ENCODE peak calls at places on chromosomes 11 and 22, in five cellular contexts. One of them, this sample, is unnamed.

GRCh38 chr11:93054881-93055280 is 85.4 kb downstream of the MTNR1B start:
- DNase-seq in neuronal stem cell: no peak
- DNase-seq in H9: no peak
- DNase-seq in mesenchymal stem cell: peak; percentile 93
- DNase-seq in trophoblast cell: peak; percentile 72
- DNase-seq in this sample: no peak

GRCh38 chr11:43920598-43921419 is 21.6 kb upstream of the C11orf96 start:
- DNase-seq in neuronal stem cell: no peak
- DNase-seq in H9: no peak
- DNase-seq in mesenchymal stem cell: peak; percentile 100
- DNase-seq in trophoblast cell: peak; percentile 98
- DNase-seq in this sample: peak; percentile 62

GRCh38 chr22:42581762-42582716 is 28.3 kb downstream of the SERHL2 start:
- DNase-seq in neuronal stem cell: peak; percentile 64
- DNase-seq in H9: peak; percentile 75
- DNase-seq in mesenchymal stem cell: peak; percentile 73
- DNase-seq in trophoblast cell: peak; percentile 61
- DNase-seq in this sample: peak; percentile 77

GRCh38 chr22:29979645-29980303 is 96.8 kb downstream of the MTMR3 start:
- DNase-seq in neuronal stem cell: no peak
- DNase-seq in H9: no peak
- DNase-seq in mesenchymal stem cell: no peak
- DNase-seq in trophoblast cell: no peak
- DNase-seq in this sample: no peak

GRCh38 chr11:78699606-78700005 is 124.9 kb upstream of the NARS2 start:
- DNase-seq in neuronal stem cell: peak; percentile 21
- DNase-seq in H9: no peak
- DNase-seq in mesenchymal stem cell: no peak
- DNase-seq in trophoblast cell: no peak
- DNase-seq in this sample: no peak

GRCh38 chr11:108453207-108453835 is 14.0 kb downstream of the C11orf65 start:
- DNase-seq in neuronal stem cell: no peak
- DNase-seq in H9: no peak
- DNase-seq in mesenchymal stem cell: no peak
- DNase-seq in trophoblast cell: no peak
- DNase-seq in this sample: no peak

GRCh38 chr11:130520231-130520630 is 71.8 kb downstream of the ADAMTS15 start:
- DNase-seq in neuronal stem cell: no peak
- DNase-seq in H9: no peak
- DNase-seq in mesenchymal stem cell: no peak
- DNase-seq in trophoblast cell: no peak
- DNase-seq in this sample: no peak

GRCh38 chr11:27358306-27358705 is 4.7 kb downstream of the CCDC34 start:
- DNase-seq in neuronal stem cell: no peak
- DNase-seq in H9: no peak
- DNase-seq in mesenchymal stem cell: peak; percentile 41
- DNase-seq in trophoblast cell: peak; percentile 78
- DNase-seq in this sample: no peak

GRCh38 chr22:36321797-36322601 is 65.8 kb downstream of the MYH9 start:
- DNase-seq in neuronal stem cell: no peak
- DNase-seq in H9: no peak
- DNase-seq in mesenchymal stem cell: no peak
- DNase-seq in trophoblast cell: no peak
- DNase-seq in this sample: no peak

GRCh38 chr11:117107701-117108590 is 9.7 kb upstream of the SIK3 start:
- DNase-seq in neuronal stem cell: no peak
- DNase-seq in H9: no peak
- DNase-seq in mesenchymal stem cell: peak; percentile 30
- DNase-seq in trophoblast cell: peak; percentile 50
- DNase-seq in this sample: no peak

GRCh38 chr11:76803023-76803422 is 19.9 kb downstream of the TSKU start:
- DNase-seq in neuronal stem cell: no peak
- DNase-seq in H9: no peak
- DNase-seq in mesenchymal stem cell: peak; percentile 86
- DNase-seq in trophoblast cell: peak; percentile 53
- DNase-seq in this sample: no peak

GRCh38 chr22:27996981-27997380 is 77.9 kb upstream of the PITPNB start:
- DNase-seq in neuronal stem cell: no peak
- DNase-seq in H9: no peak
- DNase-seq in mesenchymal stem cell: no peak
- DNase-seq in trophoblast cell: no peak
- DNase-seq in this sample: no peak

GRCh38 chr11:359181-359714 is 10.1 kb upstream of the B4GALNT4 start:
- DNase-seq in neuronal stem cell: no peak
- DNase-seq in H9: no peak
- DNase-seq in mesenchymal stem cell: no peak
- DNase-seq in trophoblast cell: peak; percentile 71
- DNase-seq in this sample: no peak

GRCh38 chr11:356610-357009 is 12.7 kb upstream of the B4GALNT4 start:
- DNase-seq in neuronal stem cell: no peak
- DNase-seq in H9: no peak
- DNase-seq in mesenchymal stem cell: no peak
- DNase-seq in trophoblast cell: no peak
- DNase-seq in this sample: no peak

GRCh38 chr11:355581-356458 is 13.5 kb upstream of the B4GALNT4 start:
- DNase-seq in neuronal stem cell: peak; percentile 93
- DNase-seq in H9: peak; percentile 88
- DNase-seq in mesenchymal stem cell: peak; percentile 97
- DNase-seq in trophoblast cell: peak; percentile 95
- DNase-seq in this sample: peak; percentile 98

GRCh38 chr11:358129-358805 is 11.0 kb upstream of the B4GALNT4 start:
- DNase-seq in neuronal stem cell: no peak
- DNase-seq in H9: peak; percentile 31
- DNase-seq in mesenchymal stem cell: no peak
- DNase-seq in trophoblast cell: no peak
- DNase-seq in this sample: no peak

GRCh38 chr11:357582-357981 is 11.7 kb upstream of the B4GALNT4 start:
- DNase-seq in neuronal stem cell: no peak
- DNase-seq in H9: no peak
- DNase-seq in mesenchymal stem cell: no peak
- DNase-seq in trophoblast cell: no peak
- DNase-seq in this sample: no peak
- H2BK5ac ChIP-seq in neuronal stem cell: no peak overlapping the region
- H2BK5ac ChIP-seq in H9: no peak overlapping the region
- H2BK5ac ChIP-seq in mesenchymal stem cell: no peak overlapping the region
- H2BK5ac ChIP-seq in trophoblast cell: no peak overlapping the region
- H2BK5ac ChIP-seq in this sample: no peak overlapping the region

GRCh38 chr22:46612904-46613605 is 7.1 kb upstream of the GRAMD4 start:
- DNase-seq in neuronal stem cell: no peak
- DNase-seq in H9: no peak
- DNase-seq in mesenchymal stem cell: peak; percentile 29
- DNase-seq in trophoblast cell: no peak
- DNase-seq in this sample: no peak
- H2BK5ac ChIP-seq in neuronal stem cell: peak overlapping the region; percentile 24
- H2BK5ac ChIP-seq in H9: no peak overlapping the region
- H2BK5ac ChIP-seq in mesenchymal stem cell: no peak overlapping the region
- H2BK5ac ChIP-seq in trophoblast cell: no peak overlapping the region
- H2BK5ac ChIP-seq in this sample: no peak overlapping the region

GRCh38 chr11:46506486-46506808 is 87.4 kb downstream of the AMBRA1 start:
- DNase-seq in neuronal stem cell: no peak
- DNase-seq in H9: no peak
- DNase-seq in mesenchymal stem cell: no peak
- DNase-seq in trophoblast cell: no peak
- DNase-seq in this sample: no peak

GRCh38 chr11:46504817-46505613 is 88.8 kb downstream of the AMBRA1 start:
- DNase-seq in neuronal stem cell: no peak
- DNase-seq in H9: no peak
- DNase-seq in mesenchymal stem cell: peak; percentile 80
- DNase-seq in trophoblast cell: no peak
- DNase-seq in this sample: no peak

GRCh38 chr11:46508360-46508759 is 85.5 kb downstream of the AMBRA1 start:
- DNase-seq in neuronal stem cell: no peak
- DNase-seq in H9: no peak
- DNase-seq in mesenchymal stem cell: no peak
- DNase-seq in trophoblast cell: no peak
- DNase-seq in this sample: peak; percentile 42

GRCh38 chr11:46511352-46511751 is 82.5 kb downstream of the AMBRA1 start:
- DNase-seq in neuronal stem cell: no peak
- DNase-seq in H9: no peak
- DNase-seq in mesenchymal stem cell: no peak
- DNase-seq in trophoblast cell: no peak
- DNase-seq in this sample: no peak

GRCh38 chr11:46505741-46506485 is 87.9 kb downstream of the AMBRA1 start:
- DNase-seq in neuronal stem cell: no peak
- DNase-seq in H9: no peak
- DNase-seq in mesenchymal stem cell: peak; percentile 17
- DNase-seq in trophoblast cell: no peak
- DNase-seq in this sample: no peak
- H2BK5ac ChIP-seq in neuronal stem cell: no peak overlapping the region
- H2BK5ac ChIP-seq in H9: no peak overlapping the region
- H2BK5ac ChIP-seq in mesenchymal stem cell: no peak overlapping the region
- H2BK5ac ChIP-seq in trophoblast cell: no peak overlapping the region
- H2BK5ac ChIP-seq in this sample: no peak overlapping the region

DNA sequence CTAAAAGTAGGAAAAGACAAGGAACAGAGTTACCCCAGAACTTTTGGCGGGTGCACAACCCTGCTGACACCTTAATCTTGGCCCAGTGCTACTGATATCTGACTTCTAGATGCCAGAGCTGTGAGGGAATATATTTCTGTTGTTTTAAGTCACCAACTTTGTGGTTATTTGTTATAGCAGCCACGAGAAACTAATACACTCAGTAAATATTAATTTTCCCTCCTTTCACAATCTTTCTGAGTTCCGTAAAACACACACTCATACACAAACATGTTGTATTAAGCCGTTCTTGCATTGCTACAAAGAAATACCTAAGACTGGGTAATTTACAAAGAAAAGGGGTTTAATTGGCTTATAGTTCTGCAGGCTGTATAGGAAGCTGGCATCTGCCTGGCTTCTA is 16.1 kb upstream of the ZDHHC13 start:
- DNase-seq in neuronal stem cell: no peak
- DNase-seq in H9: no peak
- DNase-seq in mesenchymal stem cell: no peak
- DNase-seq in trophoblast cell: no peak
- DNase-seq in this sample: no peak
- H2BK5ac ChIP-seq in neuronal stem cell: no peak overlapping the region
- H2BK5ac ChIP-seq in H9: no peak overlapping the region
- H2BK5ac ChIP-seq in mesenchymal stem cell: no peak overlapping the region
- H2BK5ac ChIP-seq in trophoblast cell: no peak overlapping the region
- H2BK5ac ChIP-seq in this sample: no peak overlapping the region

DNA sequence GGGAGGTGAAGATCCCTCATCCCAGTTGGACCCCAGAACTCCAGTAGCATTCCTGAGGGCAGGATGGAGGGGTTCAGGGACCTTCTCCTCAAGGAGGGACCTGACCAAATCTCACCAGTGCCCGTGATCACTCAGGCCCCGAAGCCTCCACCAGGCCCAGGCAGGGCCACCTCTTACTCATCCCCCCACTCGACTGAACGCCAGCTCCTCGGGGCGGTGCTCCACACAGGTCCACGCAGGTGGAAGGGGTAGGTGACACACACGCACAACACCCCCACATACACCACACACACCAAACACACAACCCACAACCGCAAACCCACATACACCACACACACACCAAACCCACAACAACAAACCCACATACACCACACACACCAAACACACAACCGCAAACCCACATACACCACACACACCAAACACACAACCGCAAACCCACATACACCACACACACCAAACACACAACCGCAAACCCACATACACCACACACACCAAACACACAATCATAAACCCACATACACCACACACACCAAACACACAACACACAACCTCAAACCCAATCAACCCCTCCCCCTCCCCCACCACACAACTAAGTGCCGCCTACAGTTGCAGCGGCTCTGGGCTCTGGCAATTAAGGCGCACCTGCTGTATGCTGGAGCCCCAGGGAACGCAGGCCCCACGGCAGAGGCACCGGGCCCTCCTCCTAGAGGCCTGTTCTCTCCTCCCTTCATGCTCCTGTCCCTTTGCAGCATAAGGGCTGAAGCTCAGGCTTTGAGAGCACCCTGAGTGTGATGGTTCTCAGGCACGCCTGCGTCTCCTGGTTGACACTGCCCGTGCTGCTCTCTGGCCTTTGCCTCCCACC is 1318.1 kb downstream of the TBC1D22A start:
- DNase-seq in neuronal stem cell: no peak
- DNase-seq in H9: no peak
- DNase-seq in mesenchymal stem cell: no peak
- DNase-seq in trophoblast cell: no peak
- DNase-seq in this sample: no peak
- H2BK5ac ChIP-seq in neuronal stem cell: no peak overlapping the region
- H2BK5ac ChIP-seq in H9: no peak overlapping the region
- H2BK5ac ChIP-seq in mesenchymal stem cell: no peak overlapping the region
- H2BK5ac ChIP-seq in trophoblast cell: no peak overlapping the region
- H2BK5ac ChIP-seq in this sample: no peak overlapping the region

GRCh38 chr11:95792200-95792599 is 1.9 kb downstream of the CEP57 start:
- DNase-seq in neuronal stem cell: no peak
- DNase-seq in H9: no peak
- DNase-seq in mesenchymal stem cell: no peak
- DNase-seq in trophoblast cell: no peak
- DNase-seq in this sample: no peak
- H2BK5ac ChIP-seq in neuronal stem cell: no peak overlapping the region
- H2BK5ac ChIP-seq in H9: no peak overlapping the region
- H2BK5ac ChIP-seq in mesenchymal stem cell: no peak overlapping the region
- H2BK5ac ChIP-seq in trophoblast cell: no peak overlapping the region
- H2BK5ac ChIP-seq in this sample: no peak overlapping the region